ENCODE peak calls at places on chromosomes 11 and 22, in five cellular contexts. N is cardiac muscle cell, I is sigmoid colon, S is GM23338, Y is fibroblast of lung. G is an unnamed sample.

GRCh38 chr11:45921561-45922424 is 663 bp upstream of the LARGE2 start:
- DNase-seq in N (no peak), I (peak; percentile 63), S (peak; percentile 98), Y (no peak), G (peak; percentile 91)

GRCh38 chr22:48629631-48630443 is 1197.8 kb downstream of the BRD1 start:
- DNase-seq in N (no peak), I (no peak), S (no peak), Y (no peak), G (no peak)

GRCh38 chr11:27663294-27663693 is 37.0 kb downstream of the BDNF start:
- DNase-seq in N (peak; percentile 19), I (no peak), S (no peak), Y (peak; percentile 21), G (no peak)

GRCh38 chr11:68107689-68108088 is 13.5 kb downstream of the CHKA start:
- DNase-seq in N (peak; percentile 30), I (peak; percentile 42), S (no peak), Y (no peak), G (no peak)

GRCh38 chr11:46865340-46865739 is 19.3 kb upstream of the CKAP5 start:
- DNase-seq in N (peak; percentile 66), I (no peak), S (no peak), Y (peak; percentile 80), G (no peak)

GRCh38 chr11:74806267-74806666 is 57.6 kb downstream of the RNF169 start:
- DNase-seq in N (no peak), I (no peak), S (no peak), Y (no peak), G (no peak)

GRCh38 chr11:123430736-123431356 is 777 bp downstream of the GRAMD1B start:
- DNase-seq in N (peak; percentile 59), I (peak; percentile 78), S (peak; percentile 81), Y (peak; percentile 47), G (peak; percentile 89)

GRCh38 chr11:94613120-94613519 is 46.0 kb downstream of the PIWIL4 start:
- DNase-seq in N (no peak), I (no peak), S (no peak), Y (no peak), G (no peak)

GRCh38 chr22:25987948-25988347 is 181.3 kb upstream of the SEZ6L start:
- DNase-seq in N (no peak), I (no peak), S (peak; percentile 27), Y (no peak), G (no peak)

GRCh38 chr22:26430600-26430999 is 1.5 kb downstream of the ASPHD2 start:
- DNase-seq in N (no peak), I (no peak), S (no peak), Y (no peak), G (no peak)

GRCh38 chr11:44781697-44782096 is 54.9 kb downstream of the TSPAN18 start:
- DNase-seq in N (no peak), I (peak; percentile 8), S (no peak), Y (no peak), G (no peak)
- H3K4me3 ChIP-seq in N (no peak overlapping the region), I (no peak overlapping the region), S (no peak overlapping the region), Y (no peak overlapping the region), G (no peak overlapping the region)

DNA sequence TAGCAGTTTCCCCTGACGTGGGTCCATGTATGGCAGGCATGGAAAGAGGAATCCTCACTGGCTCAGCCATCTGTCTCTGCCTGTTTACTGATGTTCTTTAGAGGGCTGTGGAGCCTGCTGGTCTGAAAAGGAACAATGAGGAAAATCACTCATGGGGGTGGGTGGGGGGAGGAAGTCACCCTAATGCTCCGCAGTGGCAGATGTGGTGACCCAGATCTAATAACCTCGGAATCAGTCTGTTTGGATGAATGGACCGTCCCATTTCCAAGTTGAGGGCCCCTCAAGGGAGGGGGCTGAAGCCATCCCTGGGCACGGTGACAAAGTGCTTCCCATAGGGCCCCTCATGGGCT is 4.4 kb downstream of the BCR start:
- DNase-seq in N (no peak), I (no peak), S (no peak), Y (no peak), G (no peak)
- H3K4me1 ChIP-seq in N (peaks cover 21% of the 10 kb centered on the region), I (peaks cover 54% of the 10 kb centered on the region), S (peaks cover 63% of the 10 kb centered on the region), Y (peaks cover 7% of the 10 kb centered on the region), G (peaks cover 39% of the 10 kb centered on the region)

DNA sequence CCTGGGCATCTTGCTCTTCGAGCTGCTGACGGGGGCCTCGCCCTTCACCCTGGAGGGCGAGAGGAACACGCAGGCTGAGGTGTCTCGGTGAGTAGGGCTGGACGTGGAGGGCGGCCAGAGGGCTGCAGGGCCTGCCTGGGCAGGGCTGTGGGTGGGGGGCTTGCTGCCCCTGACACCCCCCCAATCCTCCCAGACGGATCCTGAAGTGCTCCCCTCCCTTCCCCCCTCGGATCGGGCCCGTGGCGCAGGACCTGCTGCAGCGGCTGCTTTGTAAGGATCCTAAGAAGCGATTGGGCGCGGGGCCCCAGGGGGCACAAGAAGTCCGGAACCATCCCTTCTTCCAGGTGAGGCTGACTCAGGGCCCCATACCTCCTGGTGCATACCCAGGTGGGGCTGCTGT is 2.7 kb downstream of the RPS6KA4 start:
- DNase-seq in N (no peak), I (no peak), S (no peak), Y (no peak), G (no peak)
- H3K36me3 ChIP-seq in N (peaks cover 17% of the 10 kb centered on the region), I (no peaks in the 10 kb centered on the region), S (no peaks in the 10 kb centered on the region), Y (peaks cover 18% of the 10 kb centered on the region), G (peaks cover 54% of the 10 kb centered on the region)

GRCh38 chr11:19892387-19892786 is 179.8 kb downstream of the NAV2 start:
- DNase-seq in N (no peak), I (no peak), S (no peak), Y (peak; percentile 77), G (no peak)
- H3K4me3 ChIP-seq in N (no peak overlapping the region), I (no peak overlapping the region), S (no peak overlapping the region), Y (no peak overlapping the region), G (no peak overlapping the region)

DNA sequence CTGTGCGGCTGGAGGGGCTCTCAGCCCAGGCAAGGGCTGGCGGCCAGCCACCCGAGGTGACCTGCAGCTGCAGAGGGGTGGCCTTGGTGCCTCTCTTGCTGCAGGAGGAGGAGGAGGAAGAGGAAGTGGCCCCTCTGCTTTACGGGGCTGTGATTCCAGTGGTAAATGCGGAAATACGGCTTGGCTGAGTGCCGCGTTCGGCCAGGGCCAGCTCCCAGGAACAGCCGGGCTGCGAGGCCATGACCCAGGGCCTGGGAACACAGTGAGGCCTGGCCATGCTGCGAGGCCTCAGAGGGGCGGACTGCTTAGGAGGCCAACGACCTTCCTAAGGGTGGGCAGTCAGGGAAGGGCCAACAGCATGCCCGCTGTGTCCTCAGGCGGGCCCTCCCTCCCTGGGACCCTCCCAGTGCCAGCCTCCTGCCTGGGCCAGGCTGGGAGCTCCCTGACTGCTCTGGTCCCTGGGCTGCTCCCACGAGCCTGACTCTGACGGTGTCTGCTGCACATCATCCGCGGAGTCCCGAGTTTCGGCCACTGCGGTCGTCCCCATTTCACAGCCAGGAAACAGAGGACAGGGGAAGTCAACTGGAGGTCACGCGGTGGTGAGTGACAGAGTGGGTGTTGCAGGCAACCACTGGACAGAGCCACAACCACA is 20.8 kb upstream of the PPARA start:
- DNase-seq in N (no peak), I (no peak), S (no peak), Y (no peak), G (peak; percentile 84)
- H3K4me1 ChIP-seq in N (no peaks in the 10 kb centered on the region), I (no peaks in the 10 kb centered on the region), S (no peaks in the 10 kb centered on the region), Y (peaks cover 5% of the 10 kb centered on the region), G (peaks cover 14% of the 10 kb centered on the region)

GRCh38 chr11:70413151-70413550 is 14.8 kb downstream of the CTTN start:
- DNase-seq in N (no peak), I (no peak), S (no peak), Y (no peak), G (no peak)
- H3K36me3 ChIP-seq in N (peaks cover 64% of the 10 kb centered on the region), I (peaks cover 45% of the 10 kb centered on the region), S (peaks cover 69% of the 10 kb centered on the region), Y (peaks cover 64% of the 10 kb centered on the region), G (peaks cover 96% of the 10 kb centered on the region)